ENCODE peak calls at places on chromosomes 16 and 17, in five cellular contexts. K, J, N, Y and C are unnamed samples.

GRCh38 chr17:74525781-74526288 is 5.4 kb downstream of the CD300LB start:
- DNase-seq in Y (no peak), N (no peak), J (no peak), K (no peak), C (no peak)

GRCh38 chr17:52957411-52957810 is 798.9 kb upstream of the CA10 start:
- DNase-seq in Y (no peak), K (no peak), J (no peak), N (no peak), C (no peak)

GRCh38 chr16:71557299-71557698 is 19.6 kb downstream of the TAT start:
- DNase-seq in N (no peak), Y (no peak), J (no peak), K (no peak), C (no peak)

GRCh38 chr17:72332367-72332766 is 211.5 kb downstream of the SOX9 start:
- DNase-seq in N (no peak), K (no peak), J (no peak), Y (no peak), C (no peak)

GRCh38 chr17:19386974-19387920 is at the start of gene MFAP4:
- DNase-seq in Y (peak), N (no peak), J (peak), K (no peak), C (no peak)

GRCh38 chr16:58960484-58960883 is 226.4 kb upstream of the GOT2 start:
- DNase-seq in K (no peak), Y (no peak), J (no peak), N (no peak), C (no peak)

GRCh38 chr17:77604301-77605031 is 354.0 kb upstream of the TNRC6C start:
- DNase-seq in N (no peak), J (no peak), K (no peak), Y (no peak), C (no peak)

GRCh38 chr16:31001507-31002251 is 8.8 kb downstream of the STX1B start:
- DNase-seq in J (no peak), K (no peak), N (no peak), Y (no peak), C (no peak)

GRCh38 chr17:60606036-60606435 is 6.0 kb downstream of the PPM1D start:
- DNase-seq in J (no peak), Y (no peak), N (no peak), K (no peak), C (no peak)